ENCODE peak calls at places on chromosomes 2 and 18, in eight cellular contexts. V is SIG-M5; B is upper lobe of right lung; R is stimulated activated CD4-positive, alpha-beta T cell treated with anti-CD3 and anti-CD28 coated beads, Interleukin-1b, Interleukin-23, amount 100 ng/mL, for 48 hours; Z is stimulated activated CD8-positive, alpha-beta memory T cell treated with anti-CD3 and anti-CD28 coated beads, Interleukin-2, amount 100 ng/mL, for 1 hour; U is NCI-H1417; O is activated T-cell treated with anti-CD3 and anti-CD28 coated beads, Interleukin-2, amount 50 U/mL, for 72 hours; E is left kidney. L is an unnamed sample.

GRCh38 chr18:13558132-13558531 is 168.2 kb downstream of the FAM210A start:
- DNase-seq in E (peak; percentile 73), U (peak; percentile 64), O (no peak), V (no peak), B (no peak), Z (no peak), R (no peak), L (peak; percentile 55)

GRCh38 chr2:239538357-239539052 is 137.7 kb upstream of the HDAC4 start:
- DNase-seq in Z (no peak), B (peak; percentile 49), O (no peak), R (no peak), E (peak; percentile 22), U (peak; percentile 2), V (no peak), L (no peak)

GRCh38 chr2:109500910-109501309 is 112.9 kb downstream of the SEPTIN10 start:
- DNase-seq in E (no peak), U (no peak), R (no peak), B (no peak), V (no peak), O (no peak), Z (no peak), L (no peak)

GRCh38 chr2:211347328-211347727 is 790.9 kb downstream of the CPS1 start:
- DNase-seq in V (no peak), B (no peak), O (no peak), U (no peak), Z (no peak), R (no peak), E (no peak), L (no peak)

GRCh38 chr2:1869987-1870386 is 125.7 kb upstream of the PXDN start:
- DNase-seq in E (no peak), V (no peak), Z (no peak), U (no peak), R (no peak), O (no peak), B (no peak), L (no peak)

GRCh38 chr2:190696792-190697398 is 48.0 kb downstream of the NAB1 start:
- DNase-seq in U (no peak), B (no peak), V (no peak), R (no peak), Z (no peak), O (no peak), E (peak; percentile 84), L (peak; percentile 28)

GRCh38 chr2:231369580-231370428 is 25.7 kb upstream of the B3GNT7 start:
- DNase-seq in R (no peak), V (no peak), B (no peak), Z (no peak), E (no peak), U (no peak), O (no peak), L (no peak)

GRCh38 chr2:37713258-37713700 is 41.8 kb upstream of the CDC42EP3 start:
- DNase-seq in R (no peak), U (no peak), E (no peak), B (no peak), V (peak; percentile 35), Z (no peak), O (peak; percentile 21), L (no peak)

GRCh38 chr2:31371691-31372090 is 42.9 kb downstream of the XDH start:
- DNase-seq in Z (no peak), B (no peak), V (no peak), E (no peak), R (no peak), U (no peak), O (no peak), L (no peak)

GRCh38 chr2:120502357-120502756 is 156.4 kb downstream of the INHBB start:
- DNase-seq in B (no peak), O (no peak), E (no peak), U (no peak), Z (no peak), V (no peak), R (no peak), L (no peak)

GRCh38 chr2:88549616-88550292 is 77.5 kb downstream of the EIF2AK3 start:
- DNase-seq in B (no peak), V (no peak), Z (no peak), U (peak; percentile 0), E (peak; percentile 51), O (no peak), R (no peak), L (no peak)

GRCh38 chr2:127071901-127072328 is 35.0 kb downstream of the BIN1 start:
- DNase-seq in R (no peak), B (no peak), Z (no peak), U (no peak), V (no peak), E (no peak), O (no peak), L (no peak)

GRCh38 chr2:206031162-206031784 is 54.7 kb downstream of the INO80D start:
- DNase-seq in V (peak; percentile 3), Z (no peak), O (no peak), R (no peak), E (no peak), U (no peak), B (no peak), L (no peak)

GRCh38 chr18:13611058-13611615 is 115.2 kb downstream of the FAM210A start:
- DNase-seq in U (peak; percentile 68), R (no peak), O (peak; percentile 27), V (no peak), B (no peak), E (peak; percentile 71), Z (no peak), L (peak; percentile 24)

GRCh38 chr2:202269585-202269984 is 4.0 kb downstream of the NOP58 start:
- DNase-seq in U (no peak), E (peak; percentile 21), V (peak; percentile 21), Z (no peak), R (no peak), B (no peak), O (peak; percentile 27), L (no peak)

GRCh38 chr2:156657809-156658208 is 221.6 kb downstream of the GPD2 start:
- DNase-seq in E (no peak), U (no peak), R (no peak), V (peak; percentile 53), B (no peak), O (no peak), Z (no peak), L (no peak)

GRCh38 chr18:7870855-7871254 is 303.7 kb downstream of the PTPRM start:
- DNase-seq in V (no peak), R (no peak), Z (no peak), O (no peak), U (no peak), B (no peak), E (peak; percentile 26), L (no peak)

L was measured in hepatocyte.